ENCODE peak calls at places on chromosomes 2 and 18, in seven cellular contexts. L is adrenal gland, P is psoas muscle, U is esophagus muscularis mucosa, Y is K562, M is lung, R is Karpas-422. T is an unnamed sample. For H3K4me1 and H3K27me3, the result is how much of the 10 kb centered on the place peaks cover.

GRCh38 chr2:127906206-127906926 is 20.6 kb upstream of the AMMECR1L start:
- DNase-seq in L (no peak), R (peak), P (no peak), U (no peak), M (no peak), Y (peak), T (no peak)

GRCh38 chr2:234433201-234433600 is 63.7 kb downstream of the ARL4C start:
- DNase-seq in R (no peak), U (no peak), M (no peak), Y (no peak), L (no peak), P (no peak), T (no peak)

GRCh38 chr18:23037646-23038045 is 97.6 kb upstream of the CABLES1 start:
- DNase-seq in P (no peak), U (no peak), L (no peak), R (no peak), Y (no peak), M (no peak), T (no peak)

GRCh38 chr2:65549262-65550036 is 117.0 kb upstream of the SPRED2 start:
- DNase-seq in R (no peak), M (no peak), L (no peak), U (no peak), P (no peak), Y (no peak), T (no peak)

GRCh38 chr2:168494190-168494711 is 38.2 kb downstream of the CERS6 start:
- DNase-seq in Y (peak), R (peak), L (no peak), M (no peak), U (no peak), P (no peak), T (no peak)

GRCh38 chr2:206556357-206556949 is 85.8 kb upstream of the FAM237A start:
- DNase-seq in P (no peak), L (no peak), R (peak), Y (peak), M (no peak), U (no peak), T (no peak)

GRCh38 chr2:177724398-177725287 is 332.1 kb downstream of the AGPS start:
- DNase-seq in L (peak), P (peak), Y (peak), U (no peak), R (peak), M (peak), T (peak)

GRCh38 chr18:44988821-44989587 is 308.3 kb downstream of the SETBP1 start:
- DNase-seq in Y (no peak), L (no peak), R (peak), M (no peak), U (no peak), P (no peak), T (no peak)

GRCh38 chr18:45662468-45662867 is 47.2 kb downstream of the SLC14A2 start:
- DNase-seq in P (no peak), U (no peak), R (no peak), L (no peak), Y (no peak), M (no peak), T (no peak)

GRCh38 chr18:58361212-58361611 is 267.7 kb downstream of the ALPK2 start:
- DNase-seq in P (no peak), Y (no peak), R (no peak), M (no peak), L (no peak), U (peak), T (no peak)

GRCh38 chr2:73906847-73907505 is 14.2 kb downstream of the ACTG2 start:
- DNase-seq in R (no peak), L (no peak), P (no peak), M (no peak), U (no peak), Y (no peak), T (no peak)

GRCh38 chr2:100184055-100184737 is 41.8 kb upstream of the AFF3 start:
- DNase-seq in Y (no peak), P (no peak), R (no peak), M (no peak), U (peak), L (no peak), T (no peak)

GRCh38 chr2:98205901-98206300 is 118.9 kb downstream of the VWA3B start:
- DNase-seq in P (no peak), M (no peak), U (no peak), Y (no peak), R (no peak), L (no peak), T (no peak)

GRCh38 chr2:118750959-118751565 is 96.4 kb downstream of the EN1 start:
- DNase-seq in R (no peak), U (no peak), M (no peak), L (no peak), P (no peak), Y (no peak), T (no peak)

DNA sequence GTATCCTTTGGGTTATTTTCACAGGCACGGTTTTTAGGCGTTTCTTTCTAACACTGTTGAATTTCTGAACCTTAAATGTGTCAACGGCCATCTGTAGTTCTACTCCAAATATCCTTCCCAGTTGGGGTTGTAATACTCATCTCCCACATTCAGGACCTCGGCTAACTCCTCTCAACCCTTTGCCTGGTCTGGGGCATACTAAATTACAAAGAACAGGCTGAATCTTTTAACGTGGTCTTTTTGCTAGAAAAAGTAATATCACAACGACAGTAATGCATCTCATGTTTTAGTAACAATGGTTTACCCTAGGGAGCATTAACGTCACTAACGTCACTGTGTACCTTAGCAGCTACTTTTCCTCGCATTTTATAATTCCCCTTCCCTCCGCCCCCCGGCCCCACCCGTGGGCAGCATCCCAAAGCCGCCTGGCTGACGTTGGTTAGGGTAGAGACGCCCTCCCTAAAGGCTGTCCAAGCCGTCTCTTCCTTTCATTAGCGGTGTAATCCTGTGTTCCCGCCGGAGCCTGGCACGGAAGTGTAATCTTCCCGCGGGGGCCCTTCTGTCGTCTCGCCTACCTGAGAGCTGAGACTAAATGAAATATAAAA is 2.0 kb downstream of the RPRM start:
- DNase-seq in P (no peak), R (no peak), L (peak), M (no peak), U (no peak), Y (no peak), T (no peak)
- H3K4me3 ChIP-seq in P (peak), R (no peak), L (no peak), M (no peak), U (peak), Y (no peak), T (peak)

GRCh38 chr2:16466821-16467151 is 198.8 kb downstream of the CYRIA start:
- DNase-seq in L (no peak), R (no peak), P (no peak), M (no peak), U (peak), Y (no peak), T (no peak)
- H3K4me1 ChIP-seq in L (under half), R (under half), P (under half), M (under half), U (under half), Y (under half), T (under half)

GRCh38 chr2:242032780-242033656 is 163.5 kb downstream of the RTP5 start:
- DNase-seq in M (no peak), L (peak), Y (no peak), P (peak), U (no peak), R (no peak), T (no peak)

GRCh38 chr2:242030226-242030575 is 160.7 kb downstream of the RTP5 start:
- DNase-seq in P (peak), U (no peak), R (no peak), Y (no peak), M (no peak), L (peak), T (no peak)

GRCh38 chr2:242030858-242031257 is 161.3 kb downstream of the RTP5 start:
- DNase-seq in U (no peak), Y (no peak), M (no peak), P (peak), R (no peak), L (peak), T (no peak)

GRCh38 chr2:242029422-242030225 is 160.1 kb downstream of the RTP5 start:
- DNase-seq in L (peak), R (no peak), M (no peak), U (no peak), P (peak), Y (no peak), T (no peak)

GRCh38 chr2:242031481-242032019 is 162.0 kb downstream of the RTP5 start:
- DNase-seq in U (no peak), Y (no peak), P (peak), M (no peak), L (peak), R (no peak), T (no peak)
- H3K27me3 ChIP-seq in U (under half), Y (under half), P (under half), M (under half), L (under half), R (under half), T (under half)

GRCh38 chr2:62643100-62643471 is 62.4 kb upstream of the EHBP1 start:
- DNase-seq in M (no peak), Y (no peak), P (no peak), L (no peak), U (no peak), R (no peak), T (no peak)
- H3K4me3 ChIP-seq in M (no peak), Y (no peak), P (no peak), L (no peak), U (no peak), R (no peak), T (no peak)

DNA sequence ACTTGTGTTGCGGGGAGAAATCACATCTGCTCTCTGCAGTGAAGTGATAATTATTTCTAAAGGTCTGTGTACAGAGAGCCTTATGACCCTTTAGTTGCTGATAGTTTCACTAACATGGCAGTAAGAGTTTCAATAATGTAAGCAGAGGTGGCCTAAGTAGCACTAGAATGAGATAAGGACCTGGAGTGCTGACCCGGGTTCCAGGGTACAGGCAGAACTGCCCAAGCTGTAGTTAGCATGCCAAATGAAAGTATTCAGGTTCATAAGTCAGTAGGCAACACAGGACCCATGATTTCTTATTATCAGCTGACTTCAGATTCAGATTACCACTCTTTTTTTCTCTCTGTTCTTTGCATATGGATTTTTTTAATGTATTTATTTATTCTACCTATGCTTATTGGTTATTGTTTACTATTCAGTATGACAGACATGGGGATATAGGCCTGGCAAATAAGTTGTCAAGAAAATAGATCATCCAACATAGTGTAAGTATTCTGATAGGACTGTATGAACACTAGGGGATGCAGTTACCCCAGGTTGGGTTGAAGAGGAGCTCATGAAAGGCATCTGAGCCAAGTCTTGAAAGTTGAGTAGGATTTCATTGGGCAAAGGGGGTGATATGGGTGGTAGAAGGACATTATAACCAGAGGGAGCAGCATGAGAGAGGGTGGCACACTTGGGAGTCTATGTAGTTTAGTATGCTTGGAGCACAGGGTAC is 105.2 kb downstream of the CCDC85A start:
- DNase-seq in Y (no peak), P (no peak), U (no peak), M (no peak), R (no peak), L (no peak), T (no peak)
- H3K4me1 ChIP-seq in Y (under half), P (under half), U (under half), M (under half), R (under half), L (under half), T (under half)

DNA sequence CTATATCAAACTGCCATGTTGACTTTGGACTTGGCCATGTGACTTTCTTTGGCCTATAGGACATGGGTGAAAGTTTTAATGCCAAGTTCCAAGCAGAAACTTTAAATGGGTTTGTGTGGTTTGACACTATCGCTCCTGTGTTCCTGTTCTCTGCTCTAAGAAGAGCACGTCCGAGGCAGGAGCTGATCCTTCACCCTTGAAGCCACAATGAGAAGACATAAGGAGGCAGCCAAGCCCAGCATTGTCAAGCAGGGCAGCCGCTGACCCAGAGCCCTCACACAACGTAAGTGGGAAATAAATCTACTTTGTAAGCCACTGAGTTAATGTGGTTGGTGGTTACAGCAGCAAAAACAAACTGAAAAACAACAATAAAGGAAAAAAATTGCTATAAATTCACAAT is 422.4 kb downstream of the PID1 start:
- DNase-seq in U (no peak), L (no peak), Y (no peak), M (no peak), P (no peak), R (no peak), T (no peak)
- H3K27me3 ChIP-seq in U (under half), L (under half), Y (under half), M (under half), P (under half), R (under half), T (under half)

DNA sequence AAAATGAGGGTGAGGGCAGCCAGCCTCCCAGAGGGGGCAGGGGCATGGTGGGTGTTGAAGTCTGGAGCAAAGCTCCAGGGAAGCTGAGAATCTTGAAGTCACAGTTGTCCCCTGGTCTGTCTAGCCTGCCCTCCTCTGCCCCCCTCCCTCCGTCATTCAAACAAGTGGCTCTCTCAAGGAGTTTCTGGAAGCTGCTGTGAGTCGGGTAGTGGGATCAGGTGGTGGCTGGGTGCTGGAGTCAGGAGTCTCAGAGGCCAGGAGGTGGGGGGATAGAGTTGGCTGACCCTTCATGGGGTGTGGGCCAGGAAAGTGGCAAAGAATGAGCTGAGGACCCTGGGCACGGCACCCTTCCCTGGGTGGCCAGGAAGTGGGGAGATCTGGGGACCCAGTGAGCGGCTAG is 495 bp upstream of the ASIC4 start:
- DNase-seq in U (no peak), L (no peak), P (no peak), R (no peak), M (no peak), Y (no peak), T (peak)
- H3K4me3 ChIP-seq in U (no peak), L (no peak), P (no peak), R (no peak), M (no peak), Y (peak), T (no peak)

GRCh38 chr2:217830807-217831206 is 172.0 kb downstream of the TNS1 start:
- DNase-seq in L (no peak), R (no peak), M (no peak), P (peak), Y (no peak), U (no peak), T (no peak)

GRCh38 chr2:217833439-217833838 is 169.4 kb downstream of the TNS1 start:
- DNase-seq in M (no peak), Y (no peak), U (no peak), R (no peak), L (no peak), P (peak), T (no peak)

GRCh38 chr2:217832987-217833386 is 169.8 kb downstream of the TNS1 start:
- DNase-seq in L (no peak), U (no peak), R (no peak), P (peak), M (no peak), Y (no peak), T (no peak)

GRCh38 chr2:217831306-217831705 is 171.5 kb downstream of the TNS1 start:
- DNase-seq in U (no peak), M (no peak), R (no peak), L (no peak), P (peak), Y (no peak), T (no peak)

GRCh38 chr2:217832115-217832514 is 170.7 kb downstream of the TNS1 start:
- DNase-seq in R (no peak), L (peak), M (no peak), P (peak), Y (no peak), U (no peak), T (no peak)
- H3K4me1 ChIP-seq in R (under half), L (under half), M (under half), P (half or more), Y (under half), U (half or more), T (under half)

GRCh38 chr2:111711270-111711669 is 172.7 kb downstream of the ANAPC1 start:
- DNase-seq in P (no peak), M (no peak), U (no peak), L (no peak), R (no peak), Y (no peak), T (no peak)
- H3K27me3 ChIP-seq in P (under half), M (under half), U (under half), L (under half), R (under half), Y (under half), T (under half)

GRCh38 chr2:230922951-230923717 is 1.9 kb downstream of the GPR55 start:
- DNase-seq in U (no peak), R (no peak), P (no peak), L (no peak), M (no peak), Y (no peak), T (no peak)

GRCh38 chr2:230925443-230925878 is 419 bp upstream of the GPR55 start:
- DNase-seq in L (no peak), Y (no peak), R (no peak), M (no peak), P (no peak), U (no peak), T (no peak)

GRCh38 chr2:230925879-230926765 is 1.1 kb upstream of the GPR55 start:
- DNase-seq in U (no peak), L (no peak), P (no peak), Y (no peak), R (peak), M (no peak), T (no peak)

GRCh38 chr2:230924092-230924469 is 961 bp downstream of the GPR55 start:
- DNase-seq in Y (no peak), R (no peak), U (no peak), P (no peak), M (no peak), L (no peak), T (no peak)

GRCh38 chr2:230924470-230925341 is at the start of gene GPR55:
- DNase-seq in R (peak), U (no peak), M (no peak), P (no peak), Y (peak), L (no peak), T (no peak)
- H3K4me3 ChIP-seq in R (peak), U (no peak), M (no peak), P (no peak), Y (no peak), L (no peak), T (no peak)

T was measured in thyroid gland.